ENCODE peak calls at places on chromosomes 7 and 10, in four cellular contexts. One of them, this sample, is unnamed.
A peak's percentile ranks its signal among the peaks of the same experiment; 100 is the strongest.

GRCh38 chr10:34931216-34931615 is 116.1 kb upstream of the PARD3 start:
- DNase-seq in A549: no peak
- DNase-seq in astrocyte of the cerebellum: no peak
- DNase-seq in adrenal gland: no peak
- DNase-seq in this sample: no peak

GRCh38 chr10:31808258-31809218 is 120.1 kb downstream of the ARHGAP12 start:
- DNase-seq in adrenal gland: peak; percentile 49
- DNase-seq in astrocyte of the cerebellum: peak; percentile 71
- DNase-seq in A549: peak; percentile 56
- DNase-seq in this sample: peak; percentile 88

GRCh38 chr7:6250364-6250833 is 22.0 kb downstream of the CYTH3 start:
- DNase-seq in astrocyte of the cerebellum: no peak
- DNase-seq in A549: no peak
- DNase-seq in adrenal gland: no peak
- DNase-seq in this sample: no peak

GRCh38 chr7:93228302-93228701 is 2.0 kb upstream of the HEPACAM2 start:
- DNase-seq in A549: peak; percentile 65
- DNase-seq in astrocyte of the cerebellum: peak; percentile 44
- DNase-seq in adrenal gland: no peak
- DNase-seq in this sample: peak; percentile 80

GRCh38 chr10:30784896-30785605 is 155.5 kb upstream of the LYZL2 start:
- DNase-seq in adrenal gland: peak; percentile 88
- DNase-seq in astrocyte of the cerebellum: no peak
- DNase-seq in A549: no peak
- DNase-seq in this sample: peak; percentile 64

GRCh38 chr7:46934198-46934825 is 647.6 kb downstream of the TNS3 start:
- DNase-seq in astrocyte of the cerebellum: no peak
- DNase-seq in adrenal gland: no peak
- DNase-seq in A549: no peak
- DNase-seq in this sample: peak; percentile 63

GRCh38 chr7:157299613-157300405 is 37.0 kb upstream of the DNAJB6 start:
- DNase-seq in adrenal gland: no peak
- DNase-seq in A549: peak; percentile 87
- DNase-seq in astrocyte of the cerebellum: no peak
- DNase-seq in this sample: peak; percentile 71

GRCh38 chr10:111983970-111984525 is 199.5 kb downstream of the GPAM start:
- DNase-seq in astrocyte of the cerebellum: no peak
- DNase-seq in A549: no peak
- DNase-seq in adrenal gland: no peak
- DNase-seq in this sample: no peak

GRCh38 chr10:79184141-79184625 is 115.4 kb downstream of the ZMIZ1 start:
- DNase-seq in A549: peak; percentile 83
- DNase-seq in astrocyte of the cerebellum: no peak
- DNase-seq in adrenal gland: peak; percentile 83
- DNase-seq in this sample: peak; percentile 60

GRCh38 chr7:17680943-17681351 is 259.3 kb downstream of the SNX13 start:
- DNase-seq in adrenal gland: no peak
- DNase-seq in A549: peak; percentile 20
- DNase-seq in astrocyte of the cerebellum: no peak
- DNase-seq in this sample: peak; percentile 82

GRCh38 chr7:110909102-110909501 is 181.8 kb upstream of the LRRN3 start:
- DNase-seq in astrocyte of the cerebellum: no peak
- DNase-seq in A549: peak; percentile 11
- DNase-seq in adrenal gland: no peak
- DNase-seq in this sample: no peak

GRCh38 chr10:111323567-111323966 is 246.7 kb downstream of the ADRA2A start:
- DNase-seq in astrocyte of the cerebellum: no peak
- DNase-seq in A549: peak; percentile 3
- DNase-seq in adrenal gland: no peak
- DNase-seq in this sample: peak; percentile 0

GRCh38 chr7:21030237-21030636 is 243.6 kb upstream of the SP8 start:
- DNase-seq in adrenal gland: no peak
- DNase-seq in A549: no peak
- DNase-seq in astrocyte of the cerebellum: no peak
- DNase-seq in this sample: no peak

GRCh38 chr10:7622969-7623368 is 43.8 kb downstream of the ITIH5 start:
- DNase-seq in astrocyte of the cerebellum: no peak
- DNase-seq in adrenal gland: no peak
- DNase-seq in A549: no peak
- DNase-seq in this sample: peak; percentile 12

GRCh38 chr10:11358046-11358445 is 253.4 kb downstream of the USP6NL start:
- DNase-seq in adrenal gland: no peak
- DNase-seq in astrocyte of the cerebellum: no peak
- DNase-seq in A549: no peak
- DNase-seq in this sample: no peak

GRCh38 chr10:55287346-55287745 is 486.3 kb upstream of the PCDH15 start:
- DNase-seq in astrocyte of the cerebellum: no peak
- DNase-seq in adrenal gland: no peak
- DNase-seq in A549: no peak
- DNase-seq in this sample: no peak

GRCh38 chr7:41188163-41189130 is 514.4 kb downstream of the INHBA start:
- DNase-seq in adrenal gland: no peak
- DNase-seq in A549: no peak
- DNase-seq in astrocyte of the cerebellum: peak; percentile 5
- DNase-seq in this sample: peak; percentile 22

GRCh38 chr7:91310829-91311460 is 46.7 kb downstream of the FZD1 start:
- DNase-seq in adrenal gland: no peak
- DNase-seq in astrocyte of the cerebellum: no peak
- DNase-seq in A549: no peak
- DNase-seq in this sample: peak; percentile 45

GRCh38 chr10:111856631-111857030 is 326.9 kb downstream of the GPAM start:
- DNase-seq in adrenal gland: no peak
- DNase-seq in astrocyte of the cerebellum: no peak
- DNase-seq in A549: no peak
- DNase-seq in this sample: peak; percentile 43

GRCh38 chr7:80806653-80807052 is 112.2 kb downstream of the SEMA3C start:
- DNase-seq in adrenal gland: no peak
- DNase-seq in astrocyte of the cerebellum: peak; percentile 50
- DNase-seq in A549: no peak
- DNase-seq in this sample: no peak

GRCh38 chr7:95781967-95782586 is 9.7 kb downstream of the DYNC1I1 start:
- DNase-seq in A549: no peak
- DNase-seq in astrocyte of the cerebellum: no peak
- DNase-seq in adrenal gland: no peak
- DNase-seq in this sample: no peak

GRCh38 chr10:74293686-74294365 is 142.8 kb downstream of the ADK start:
- DNase-seq in astrocyte of the cerebellum: peak; percentile 48
- DNase-seq in adrenal gland: no peak
- DNase-seq in A549: peak; percentile 39
- DNase-seq in this sample: peak; percentile 83

GRCh38 chr7:101547022-101547915 is 81.8 kb downstream of the MYL10 start:
- DNase-seq in adrenal gland: no peak
- DNase-seq in astrocyte of the cerebellum: no peak
- DNase-seq in A549: no peak
- DNase-seq in this sample: no peak

GRCh38 chr7:131012477-131013031 is 278.5 kb upstream of the KLF14 start:
- DNase-seq in adrenal gland: no peak
- DNase-seq in A549: no peak
- DNase-seq in astrocyte of the cerebellum: no peak
- DNase-seq in this sample: no peak

GRCh38 chr7:116354171-116354545 is 143.8 kb downstream of the TES start:
- DNase-seq in adrenal gland: no peak
- DNase-seq in A549: peak; percentile 26
- DNase-seq in astrocyte of the cerebellum: peak; percentile 90
- DNase-seq in this sample: peak; percentile 99

GRCh38 chr10:129978980-129979379 is 14.9 kb upstream of the EBF3 start:
- DNase-seq in A549: no peak
- DNase-seq in adrenal gland: no peak
- DNase-seq in astrocyte of the cerebellum: no peak
- DNase-seq in this sample: no peak

GRCh38 chr10:1454428-1454827 is 282.9 kb downstream of the ADARB2 start:
- DNase-seq in adrenal gland: no peak
- DNase-seq in astrocyte of the cerebellum: no peak
- DNase-seq in A549: no peak
- DNase-seq in this sample: no peak

GRCh38 chr10:89235073-89235798 is 16.3 kb downstream of the LIPA start:
- DNase-seq in A549: no peak
- DNase-seq in adrenal gland: peak; percentile 61
- DNase-seq in astrocyte of the cerebellum: no peak
- DNase-seq in this sample: no peak

GRCh38 chr10:31353574-31353973 is 34.6 kb downstream of the ZEB1 start:
- DNase-seq in astrocyte of the cerebellum: peak; percentile 44
- DNase-seq in A549: peak; percentile 53
- DNase-seq in adrenal gland: no peak
- DNase-seq in this sample: peak; percentile 78

GRCh38 chr7:66522518-66522917 is 106.2 kb upstream of the KCTD7 start:
- DNase-seq in A549: peak; percentile 41
- DNase-seq in astrocyte of the cerebellum: no peak
- DNase-seq in adrenal gland: no peak
- DNase-seq in this sample: no peak

DNA sequence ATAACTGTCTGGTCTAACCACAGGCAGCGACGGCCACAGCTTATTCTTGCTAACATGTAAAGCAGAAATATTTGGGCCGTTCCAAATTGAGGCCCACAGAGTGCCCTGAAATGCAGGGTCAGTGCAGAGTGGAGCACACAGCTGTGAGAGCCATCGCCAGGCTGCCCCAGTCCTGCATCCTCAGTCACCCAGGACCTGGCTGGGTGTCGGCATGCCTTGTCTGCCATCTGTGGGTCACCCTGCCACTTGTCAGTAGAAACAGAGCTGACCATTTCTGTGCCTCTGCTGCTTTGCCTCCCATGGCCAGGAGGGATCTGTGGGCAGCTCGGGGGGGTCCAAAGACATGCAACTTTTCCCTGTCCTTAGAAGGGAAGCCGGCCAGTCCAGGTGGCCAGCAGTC is 57.3 kb upstream of the BTBD16 start:
- DNase-seq in A549: no peak
- DNase-seq in adrenal gland: no peak
- DNase-seq in astrocyte of the cerebellum: no peak
- DNase-seq in this sample: no peak
- TF ChIP-seq CTCF in A549: no peak
- TF ChIP-seq CTCF in adrenal gland: no peak
- TF ChIP-seq CTCF in astrocyte of the cerebellum: no peak
- TF ChIP-seq CTCF in this sample: no peak

GRCh38 chr7:134784251-134785049 is 5.0 kb downstream of the CALD1 start:
- DNase-seq in A549: no peak
- DNase-seq in adrenal gland: peak; percentile 13
- DNase-seq in astrocyte of the cerebellum: no peak
- DNase-seq in this sample: no peak
- H3K4me3 ChIP-seq in A549: no peak overlapping the region
- H3K4me3 ChIP-seq in adrenal gland: no peak overlapping the region
- H3K4me3 ChIP-seq in astrocyte of the cerebellum: no peak overlapping the region
- H3K4me3 ChIP-seq in this sample: no peak overlapping the region

GRCh38 chr7:55272328-55272727 is 92.8 kb upstream of the LANCL2 start:
- DNase-seq in A549: no peak
- DNase-seq in adrenal gland: no peak
- DNase-seq in astrocyte of the cerebellum: no peak
- DNase-seq in this sample: no peak

GRCh38 chr7:55274156-55274555 is 91.0 kb upstream of the LANCL2 start:
- DNase-seq in adrenal gland: no peak
- DNase-seq in A549: no peak
- DNase-seq in astrocyte of the cerebellum: no peak
- DNase-seq in this sample: no peak

GRCh38 chr7:55273186-55273980 is 91.8 kb upstream of the LANCL2 start:
- DNase-seq in adrenal gland: no peak
- DNase-seq in astrocyte of the cerebellum: no peak
- DNase-seq in A549: no peak
- DNase-seq in this sample: no peak

GRCh38 chr7:55271661-55272060 is 93.5 kb upstream of the LANCL2 start:
- DNase-seq in A549: no peak
- DNase-seq in astrocyte of the cerebellum: no peak
- DNase-seq in adrenal gland: no peak
- DNase-seq in this sample: no peak

DNA sequence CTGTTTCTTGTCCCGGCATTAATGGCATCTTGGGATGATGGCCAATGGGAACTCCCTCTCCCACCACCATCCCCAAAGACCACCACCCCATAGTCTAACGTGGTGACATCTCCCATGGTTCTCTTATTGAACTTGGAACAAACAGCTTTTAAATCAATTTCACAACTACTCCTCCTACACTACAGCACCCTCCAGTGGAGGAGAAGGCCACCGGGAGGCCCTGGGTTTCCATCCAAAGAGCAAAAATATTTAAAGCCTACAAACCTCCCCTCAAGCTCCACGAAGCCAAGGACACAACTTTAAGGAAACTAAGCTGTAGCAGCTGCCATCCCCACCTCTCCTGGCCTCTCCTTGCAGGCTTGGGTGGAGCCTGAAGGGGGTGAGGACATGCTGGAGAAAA is 94.1 kb upstream of the LANCL2 start:
- DNase-seq in astrocyte of the cerebellum: no peak
- DNase-seq in adrenal gland: no peak
- DNase-seq in A549: peak; percentile 16
- DNase-seq in this sample: no peak
- TF ChIP-seq CTCF in astrocyte of the cerebellum: peak; percentile 55
- TF ChIP-seq CTCF in adrenal gland: no peak
- TF ChIP-seq CTCF in A549: peak; percentile 36
- TF ChIP-seq CTCF in this sample: peak; percentile 62

GRCh38 chr10:133318494-133319127 is 9.9 kb downstream of the ZNF511 start:
- DNase-seq in astrocyte of the cerebellum: no peak
- DNase-seq in A549: peak; percentile 84
- DNase-seq in adrenal gland: peak; percentile 70
- DNase-seq in this sample: peak; percentile 55
- H3K4me3 ChIP-seq in astrocyte of the cerebellum: peak overlapping the region; percentile 36
- H3K4me3 ChIP-seq in A549: peak overlapping the region; percentile 62
- H3K4me3 ChIP-seq in adrenal gland: no peak overlapping the region
- H3K4me3 ChIP-seq in this sample: peak overlapping the region; percentile 45

DNA sequence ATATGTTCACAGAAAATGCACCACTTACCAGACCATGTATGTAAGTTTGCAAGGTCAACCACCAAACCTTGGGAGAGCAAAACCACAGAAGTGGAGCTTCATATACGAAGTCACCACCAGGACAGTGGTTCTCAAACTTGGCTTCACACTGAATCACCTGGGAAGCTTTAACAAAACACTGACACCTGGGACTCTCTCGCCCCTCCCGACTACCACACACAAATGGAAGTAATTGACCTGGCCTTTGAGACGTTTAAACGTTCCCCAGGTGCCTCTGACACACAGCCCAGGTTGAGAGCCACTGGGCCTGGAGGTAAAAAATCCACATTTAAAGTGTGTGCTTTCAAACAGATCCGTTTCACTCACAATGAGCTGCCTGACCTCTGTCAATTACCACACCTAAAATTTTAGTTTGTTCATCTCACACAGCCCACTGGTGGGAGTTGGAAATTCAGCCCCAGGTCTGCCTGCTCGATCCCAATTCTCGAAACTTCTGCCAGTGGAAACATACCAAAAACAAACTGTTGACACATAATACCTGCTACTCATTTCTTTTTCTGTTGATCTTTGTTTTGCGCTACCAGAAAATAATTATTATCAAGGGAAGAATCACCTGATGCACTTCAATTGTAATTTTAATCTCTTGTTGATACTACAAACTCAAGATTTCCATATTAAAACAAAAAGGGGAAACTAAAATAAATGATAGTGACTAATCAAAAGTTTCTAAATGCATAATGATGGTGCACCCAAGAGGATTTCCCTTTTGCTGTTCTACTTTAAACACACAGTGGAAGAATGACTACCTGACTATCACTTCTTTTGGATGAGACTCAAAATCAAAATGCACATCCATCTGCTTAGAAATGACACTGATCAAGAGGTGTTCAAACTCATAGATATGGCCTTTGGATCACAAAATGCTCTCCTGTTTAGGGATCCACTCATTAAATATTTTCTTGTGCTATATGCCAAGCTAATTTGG is 26.6 kb downstream of the CDNF start:
- DNase-seq in A549: no peak
- DNase-seq in adrenal gland: no peak
- DNase-seq in astrocyte of the cerebellum: no peak
- DNase-seq in this sample: no peak
- TF ChIP-seq CTCF in A549: no peak
- TF ChIP-seq CTCF in adrenal gland: no peak
- TF ChIP-seq CTCF in astrocyte of the cerebellum: no peak
- TF ChIP-seq CTCF in this sample: no peak